ENCODE peak calls at places on chromosomes 3 and 15, in seven cellular contexts. P, Y, F, W, O, Z and G are unnamed samples.

GRCh38 chr3:30350901-30351300 is 255.5 kb upstream of the TGFBR2 start:
- DNase-seq in O (no peak), W (no peak), Y (no peak), Z (no peak), P (no peak), F (no peak), G (no peak)

GRCh38 chr3:172707967-172708366 is 2.9 kb downstream of the NCEH1 start:
- DNase-seq in P (no peak), F (no peak), Z (no peak), O (no peak), Y (peak; percentile 35), W (no peak), G (no peak)

GRCh38 chr3:73805435-73805834 is 180.7 kb upstream of the PDZRN3 start:
- DNase-seq in W (no peak), Y (no peak), F (no peak), O (no peak), Z (no peak), P (no peak), G (peak; percentile 41)

GRCh38 chr3:136929984-136930671 is 27.7 kb upstream of the IL20RB start:
- DNase-seq in O (no peak), Y (peak; percentile 48), P (peak; percentile 17), W (no peak), F (peak; percentile 44), Z (no peak), G (peak; percentile 22)

GRCh38 chr15:92821491-92822116 is 78.5 kb upstream of the CHD2 start:
- DNase-seq in F (no peak), W (no peak), Y (no peak), P (peak; percentile 36), Z (no peak), O (no peak), G (no peak)

GRCh38 chr3:67349551-67350174 is 304.7 kb downstream of the SUCLG2 start:
- DNase-seq in Y (no peak), Z (no peak), P (peak; percentile 66), O (no peak), W (no peak), F (no peak), G (no peak)

GRCh38 chr15:39592500-39592899 is 11.6 kb downstream of the THBS1 start:
- DNase-seq in O (no peak), Y (no peak), W (no peak), F (no peak), Z (no peak), P (peak; percentile 74), G (no peak)

GRCh38 chr3:124281453-124282316 is 289.8 kb upstream of the ROPN1 start:
- DNase-seq in Y (peak; percentile 67), O (no peak), Z (peak; percentile 33), W (no peak), F (no peak), P (peak; percentile 60), G (peak; percentile 22)